ENCODE peak calls at places on chromosomes 3 and 15, in seven cellular contexts. M is pancreas; H is cardiac muscle cell; B is esophagus muscularis mucosa; Y is CD8-positive, alpha-beta T cell; F is thyroid gland; I is fibroblast of mammary gland. S is an unnamed sample.

GRCh38 chr3:121430816-121431215 is 115.0 kb downstream of the POLQ start:
- DNase-seq in Y (no peak), I (no peak), B (no peak), M (no peak), H (no peak), F (no peak), S (no peak)

GRCh38 chr3:16012086-16012485 is 162.4 kb upstream of the GALNT15 start:
- DNase-seq in B (no peak), I (peak; percentile 66), H (no peak), F (no peak), Y (no peak), M (no peak), S (no peak)

GRCh38 chr15:35054380-35054779 is 30.7 kb downstream of the NANOGP8 start:
- DNase-seq in B (no peak), M (no peak), I (no peak), F (no peak), Y (no peak), H (no peak), S (no peak)

GRCh38 chr3:104460477-104461406 is 906.0 kb upstream of the ALCAM start:
- DNase-seq in H (peak; percentile 55), Y (no peak), I (peak; percentile 30), F (no peak), B (no peak), M (no peak), S (peak; percentile 2)

GRCh38 chr3:189186093-189186492 is 14.3 kb downstream of the TPRG1 start:
- DNase-seq in Y (no peak), F (peak; percentile 40), H (peak; percentile 87), I (peak; percentile 84), B (no peak), M (peak; percentile 63), S (no peak)

GRCh38 chr3:124886168-124887051 is 755 bp downstream of the ITGB5 start:
- DNase-seq in B (no peak), Y (peak; percentile 53), M (peak; percentile 62), H (peak; percentile 59), I (peak; percentile 50), F (peak; percentile 72), S (no peak)

GRCh38 chr3:29382399-29382798 is 101.5 kb downstream of the RBMS3 start:
- DNase-seq in Y (no peak), I (peak; percentile 38), B (no peak), F (no peak), M (no peak), H (peak; percentile 56), S (no peak)

GRCh38 chr3:136860541-136860940 is 1.5 kb upstream of the NCK1 start:
- DNase-seq in Y (no peak), B (no peak), I (peak; percentile 81), M (no peak), F (no peak), H (peak; percentile 21), S (no peak)

GRCh38 chr3:19866751-19867347 is 67.2 kb downstream of the EFHB start:
- DNase-seq in M (peak; percentile 20), B (no peak), F (peak; percentile 21), Y (peak; percentile 50), H (peak; percentile 78), I (peak; percentile 58), S (no peak)

GRCh38 chr3:171682743-171683142 is 127.5 kb downstream of the PLD1 start:
- DNase-seq in Y (no peak), M (no peak), I (no peak), H (no peak), F (no peak), B (no peak), S (no peak)

GRCh38 chr15:41855121-41855941 is 16.7 kb downstream of the PLA2G4B start:
- DNase-seq in Y (no peak), B (no peak), I (no peak), H (no peak), M (no peak), F (peak; percentile 84), S (no peak)

GRCh38 chr3:192169332-192169915 is 557.9 kb downstream of the FGF12 start:
- DNase-seq in M (no peak), H (peak; percentile 43), I (peak; percentile 65), B (no peak), F (no peak), Y (no peak), S (no peak)

GRCh38 chr3:101779808-101780366 is 876 bp downstream of the NXPE3 start:
- DNase-seq in H (peak; percentile 48), B (no peak), Y (no peak), F (no peak), M (no peak), I (peak; percentile 3), S (no peak)

GRCh38 chr15:69838951-69839350 is 258.8 kb downstream of the TLE3 start:
- DNase-seq in B (no peak), F (no peak), H (no peak), M (no peak), Y (no peak), I (no peak), S (no peak)

GRCh38 chr3:46881819-46882376 is 4.4 kb downstream of the PTH1R start:
- DNase-seq in M (no peak), I (no peak), B (no peak), Y (no peak), F (no peak), H (peak; percentile 58), S (no peak)

GRCh38 chr3:12705981-12706380 is 42.1 kb upstream of the RAF1 start:
- DNase-seq in M (no peak), B (no peak), H (peak; percentile 72), Y (no peak), F (no peak), I (peak; percentile 85), S (peak; percentile 48)

GRCh38 chr3:81173514-81173913 is 587.9 kb downstream of the GBE1 start:
- DNase-seq in B (no peak), H (no peak), F (no peak), I (no peak), Y (no peak), M (no peak), S (no peak)

GRCh38 chr3:194315965-194316361 is 35.2 kb downstream of the CPN2 start:
- DNase-seq in I (peak; percentile 48), M (no peak), F (no peak), H (peak; percentile 56), B (no peak), Y (no peak), S (no peak)

GRCh38 chr15:57436961-57437360 is 60.7 kb downstream of the CGNL1 start:
- DNase-seq in H (no peak), B (no peak), F (peak; percentile 55), M (no peak), I (no peak), Y (no peak), S (no peak)

GRCh38 chr3:170128977-170129431 is 52.5 kb downstream of the PHC3 start:
- DNase-seq in H (peak; percentile 12), B (no peak), M (no peak), F (no peak), I (peak; percentile 64), Y (no peak), S (no peak)

GRCh38 chr3:27659279-27660021 is 62.7 kb downstream of the EOMES start:
- DNase-seq in F (peak; percentile 63), H (peak; percentile 67), B (no peak), M (no peak), I (peak; percentile 62), Y (peak; percentile 69), S (peak; percentile 26)

GRCh38 chr3:66712210-66712609 is 211.4 kb upstream of the LRIG1 start:
- DNase-seq in B (peak; percentile 37), M (no peak), F (no peak), Y (no peak), I (no peak), H (no peak), S (no peak)

GRCh38 chr15:87034886-87035285 is 955.2 kb downstream of the AGBL1 start:
- DNase-seq in F (no peak), B (no peak), I (no peak), H (no peak), M (no peak), Y (no peak), S (no peak)

GRCh38 chr15:22942877-22943276 is 37.3 kb downstream of the CYFIP1 start:
- DNase-seq in Y (no peak), M (no peak), B (no peak), I (no peak), F (no peak), H (no peak), S (no peak)

GRCh38 chr3:152254031-152254430 is 14.7 kb upstream of the MBNL1 start:
- DNase-seq in M (no peak), F (no peak), I (no peak), Y (no peak), H (no peak), B (no peak), S (no peak)

GRCh38 chr3:143648708-143649107 is 199.6 kb downstream of the SLC9A9 start:
- DNase-seq in Y (no peak), I (no peak), H (peak; percentile 25), B (no peak), F (no peak), M (no peak), S (no peak)
- TF ChIP-seq CTCF in Y (no peak), I (peak; percentile 42), H (peak; percentile 28), B (no peak), F (no peak), M (no peak), S (peak; percentile 40)

DNA sequence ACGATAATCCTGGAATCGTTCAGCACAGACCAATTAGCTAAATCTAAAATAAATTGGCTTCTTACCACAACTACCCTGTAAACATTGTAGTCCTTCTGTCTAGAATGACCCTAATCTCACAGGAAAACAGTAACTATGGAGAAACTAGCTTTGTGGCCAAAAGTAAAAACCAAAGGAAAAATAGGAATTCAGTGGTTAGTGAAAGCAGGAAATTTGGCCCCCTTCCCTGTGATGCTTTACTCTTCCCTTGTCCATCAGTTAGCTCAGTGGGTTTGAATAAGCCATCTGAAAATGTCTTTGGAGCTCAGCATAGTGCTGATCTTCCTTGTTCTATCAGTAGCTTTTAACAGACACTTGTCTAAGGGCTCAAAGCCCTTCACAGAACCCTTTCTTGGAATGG is 1.6 kb downstream of the NMD3 start:
- DNase-seq in I (peak; percentile 35), H (peak; percentile 70), F (no peak), Y (no peak), B (no peak), M (no peak), S (no peak)
- H3K4me3 ChIP-seq in I (peak overlapping the region; percentile 78), H (peak overlapping the region; percentile 77), F (peak overlapping the region; percentile 98), Y (no peak overlapping the region), B (peak overlapping the region; percentile 75), M (peak overlapping the region; percentile 95), S (peak overlapping the region; percentile 92)

DNA sequence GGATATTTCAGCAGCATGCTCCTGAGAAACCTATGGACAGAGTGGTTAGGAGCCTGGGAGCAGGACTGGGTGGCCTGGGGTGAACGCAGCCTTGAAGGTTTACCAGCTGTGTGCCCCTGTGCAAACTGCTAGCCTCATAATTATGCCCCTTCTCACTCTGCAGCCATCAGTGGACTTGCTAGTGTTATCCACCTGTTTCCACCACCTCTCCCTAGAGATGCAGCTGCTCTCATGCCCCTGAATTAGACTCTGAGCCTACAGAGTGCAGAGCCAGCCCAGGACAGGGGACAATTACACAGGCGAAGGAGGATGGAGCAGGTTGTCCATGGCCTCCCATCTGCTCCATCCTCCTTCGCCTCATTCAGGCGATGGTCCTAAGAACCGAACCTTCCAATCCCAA is 175.9 kb downstream of the ATP10A start:
- DNase-seq in M (no peak), H (no peak), I (no peak), F (no peak), Y (no peak), B (no peak), S (no peak)
- TF ChIP-seq CTCF in M (no peak), H (no peak), I (no peak), F (no peak), Y (no peak), B (no peak), S (no peak)

DNA sequence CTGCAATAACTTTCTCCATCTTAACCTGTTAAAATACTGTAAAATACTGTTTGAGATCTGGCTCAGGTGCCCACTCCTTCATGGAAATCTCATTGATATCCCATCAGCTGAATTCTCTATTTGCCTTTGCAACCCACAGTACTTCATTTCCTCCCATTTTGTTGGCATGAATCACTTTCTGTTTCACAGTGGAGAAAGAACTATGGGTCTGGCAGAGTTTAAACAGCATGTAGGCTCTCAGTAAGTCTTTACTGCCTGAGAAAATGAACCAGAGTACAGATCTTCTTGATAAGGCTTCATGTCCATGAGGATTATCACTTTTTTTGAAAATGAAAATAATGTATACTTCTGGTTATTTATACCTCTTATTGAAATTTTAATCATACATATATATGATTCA is 245.9 kb downstream of the NAALADL2 start:
- DNase-seq in Y (no peak), M (no peak), F (no peak), H (peak; percentile 2), B (no peak), I (peak; percentile 12), S (no peak)
- H3K4me3 ChIP-seq in Y (no peak overlapping the region), M (no peak overlapping the region), F (no peak overlapping the region), H (no peak overlapping the region), B (no peak overlapping the region), I (no peak overlapping the region), S (no peak overlapping the region)

S was measured in HFF-Myc.